ENCODE peak calls at places on chromosomes 4 and X, in five cellular contexts. M, V, H, Y and Z are unnamed samples.

GRCh38 chr4:6674500-6675149 is 19.1 kb upstream of the S100P start:
- DNase-seq in M (peak; percentile 65), V (no peak), H (no peak), Y (peak; percentile 31), Z (peak; percentile 16)

GRCh38 chrX:93177930-93178329 is 495.4 kb downstream of the NAP1L3 start:
- DNase-seq in M (no peak), V (no peak), H (no peak), Y (no peak), Z (no peak)

GRCh38 chr4:78293841-78294301 is 236.7 kb downstream of the FRAS1 start:
- DNase-seq in M (no peak), V (no peak), H (no peak), Y (no peak), Z (no peak)

GRCh38 chr4:111274486-111274885 is 651.6 kb upstream of the PITX2 start:
- DNase-seq in M (no peak), V (no peak), H (no peak), Y (no peak), Z (no peak)

GRCh38 chr4:6342530-6343293 is 73.1 kb downstream of the WFS1 start:
- DNase-seq in M (no peak), V (peak; percentile 31), H (no peak), Y (no peak), Z (peak; percentile 51)

GRCh38 chr4:112031712-112032328 is 113.4 kb upstream of the FAM241A start:
- DNase-seq in M (no peak), V (peak; percentile 50), H (no peak), Y (no peak), Z (peak; percentile 71)

GRCh38 chrX:104195489-104196084 is 29.3 kb downstream of the FAM199X start:
- DNase-seq in M (no peak), V (peak; percentile 12), H (no peak), Y (no peak), Z (peak; percentile 36)

GRCh38 chrX:80810365-80810978 is 795 bp upstream of the BRWD3 start:
- DNase-seq in M (no peak), V (no peak), H (no peak), Y (no peak), Z (peak; percentile 4)

GRCh38 chrX:6021316-6022091 is 207.2 kb downstream of the NLGN4X start:
- DNase-seq in M (peak; percentile 5), V (peak; percentile 10), H (no peak), Y (no peak), Z (peak; percentile 55)

GRCh38 chr4:164012396-164013027 is 518.0 kb downstream of the TMA16 start:
- DNase-seq in M (no peak), V (peak; percentile 16), H (no peak), Y (no peak), Z (no peak)

GRCh38 chr4:78551420-78552351 is at the start of gene ANXA3:
- DNase-seq in M (no peak), V (no peak), H (no peak), Y (no peak), Z (no peak)

GRCh38 chr4:183348706-183349659 is 26.8 kb upstream of the CLDN24 start:
- DNase-seq in M (no peak), V (no peak), H (no peak), Y (no peak), Z (peak; percentile 28)

GRCh38 chr4:170875868-170876267 is 786.1 kb upstream of the AADAT start:
- DNase-seq in M (no peak), V (peak; percentile 2), H (no peak), Y (no peak), Z (no peak)

GRCh38 chrX:1316527-1316926 is 20.1 kb upstream of the IL3RA start:
- DNase-seq in M (no peak), V (peak; percentile 47), H (no peak), Y (no peak), Z (peak; percentile 78)

GRCh38 chr4:66972087-66972486 is 573.2 kb downstream of the CENPC start:
- DNase-seq in M (no peak), V (no peak), H (no peak), Y (no peak), Z (no peak)

GRCh38 chr4:64799751-64800150 is 390.5 kb upstream of the TECRL start:
- DNase-seq in M (no peak), V (no peak), H (no peak), Y (no peak), Z (no peak)

GRCh38 chr4:76738081-76738931 is 159.6 kb downstream of the SOWAHB start:
- DNase-seq in M (no peak), V (no peak), H (no peak), Y (no peak), Z (no peak)

GRCh38 chrX:41607264-41607832 is 81.4 kb upstream of the GPR34 start:
- DNase-seq in M (no peak), V (no peak), H (no peak), Y (no peak), Z (no peak)

GRCh38 chrX:32010157-32010656 is 938.4 kb upstream of the FTHL17 start:
- DNase-seq in M (no peak), V (no peak), H (no peak), Y (no peak), Z (no peak)